ENCODE peak calls at places on chromosome 21, in eight cellular contexts. T is GM12865; B is RWPE1; Q is T-cell; K is glutamatergic neuron; V is fibroblast of pulmonary artery; U is stimulated activated CD8-positive, alpha-beta memory T cell treated with anti-CD3 and anti-CD28 coated beads, Interleukin-4, amount 100 ng/mL, for 24 hours; R is activated effector memory CD4-positive, alpha-beta T cell treated with Interleukin-2 at 50 U/mL for 16 hours. E is an unnamed sample.

GRCh38 chr21:46122241-46122671 is 24.3 kb downstream of the COL6A2 start:
- DNase-seq in T (no peak), B (peak), Q (no peak), K (no peak), V (peak), U (no peak), R (no peak), E (no peak)

GRCh38 chr21:17610862-17611261 is 1.8 kb downstream of the BTG3 start:
- DNase-seq in T (no peak), B (no peak), Q (no peak), K (no peak), V (peak), U (no peak), R (no peak), E (no peak)

GRCh38 chr21:41923641-41924342 is 30.0 kb downstream of the C2CD2 start:
- DNase-seq in T (no peak), B (no peak), Q (no peak), K (no peak), V (peak), U (no peak), R (no peak), E (no peak)

GRCh38 chr21:45559216-45560105 is 17.2 kb upstream of the SLC19A1 start:
- DNase-seq in T (no peak), B (no peak), Q (no peak), K (no peak), V (no peak), U (no peak), R (no peak), E (no peak)

GRCh38 chr21:41171210-41171609 is 3.2 kb downstream of the BACE2 start:
- DNase-seq in T (no peak), B (peak), Q (no peak), K (no peak), V (peak), U (no peak), R (no peak), E (peak)

GRCh38 chr21:44294391-44295162 is 5.3 kb upstream of the PFKL start:
- DNase-seq in T (no peak), B (no peak), Q (no peak), K (no peak), V (peak), U (no peak), R (no peak), E (no peak)

GRCh38 chr21:42263591-42264131 is 44.7 kb downstream of the ABCG1 start:
- DNase-seq in T (no peak), B (no peak), Q (no peak), K (peak), V (peak), U (no peak), R (no peak), E (peak)

GRCh38 chr21:16264314-16264713 is 534.5 kb downstream of the USP25 start:
- DNase-seq in T (no peak), B (no peak), Q (no peak), K (no peak), V (peak), U (no peak), R (no peak), E (peak)

GRCh38 chr21:16102113-16102512 is 372.3 kb downstream of the USP25 start:
- DNase-seq in T (no peak), B (no peak), Q (no peak), K (no peak), V (peak), U (no peak), R (no peak), E (no peak)

GRCh38 chr21:42234464-42235241 is 15.7 kb downstream of the ABCG1 start:
- DNase-seq in T (peak), B (peak), Q (peak), K (peak), V (peak), U (peak), R (peak), E (peak)

GRCh38 chr21:19899645-19900044 is 1098.6 kb upstream of the NCAM2 start:
- DNase-seq in T (no peak), B (no peak), Q (no peak), K (no peak), V (no peak), U (no peak), R (no peak), E (no peak)

GRCh38 chr21:41640756-41641509 is 125.9 kb downstream of the RIPK4 start:
- DNase-seq in T (no peak), B (peak), Q (no peak), K (no peak), V (peak), U (no peak), R (no peak), E (no peak)

GRCh38 chr21:46527801-46528200 is 69.1 kb downstream of the DIP2A start:
- DNase-seq in T (no peak), B (no peak), Q (no peak), K (no peak), V (no peak), U (no peak), R (no peak), E (no peak)

GRCh38 chr21:41168391-41169257 is 664 bp downstream of the BACE2 start:
- DNase-seq in T (peak), B (peak), Q (no peak), K (peak), V (peak), U (no peak), R (no peak), E (peak)

GRCh38 chr21:46416551-46416950 is 42.1 kb upstream of the DIP2A start:
- DNase-seq in T (no peak), B (no peak), Q (no peak), K (no peak), V (no peak), U (no peak), R (no peak), E (no peak)

GRCh38 chr21:32102426-32102825 is 176.4 kb downstream of the MIS18A start:
- DNase-seq in T (no peak), B (no peak), Q (no peak), K (no peak), V (no peak), U (no peak), R (no peak), E (no peak)

E was measured in endothelial cell of umbilical vein.